ENCODE peak calls at places on chromosomes 6 and 20, in five cellular contexts. Y, W, Q, K and Z are unnamed samples.

GRCh38 chr6:138291849-138292181 is 73.5 kb upstream of the PBOV1 start:
- DNase-seq in W (no peak), K (no peak), Y (no peak), Q (no peak), Z (no peak)

GRCh38 chr6:166381733-166382499 is 824 bp downstream of the MPC1 start:
- DNase-seq in K (no peak), Y (peak; percentile 19), Q (peak; percentile 58), W (peak; percentile 46), Z (peak; percentile 69)

GRCh38 chr20:17381701-17382100 is 149.5 kb downstream of the BFSP1 start:
- DNase-seq in W (no peak), Y (no peak), K (no peak), Q (no peak), Z (no peak)

GRCh38 chr20:23441850-23442313 is 2.4 kb downstream of the CSTL1 start:
- DNase-seq in W (peak; percentile 72), K (no peak), Y (peak; percentile 32), Q (peak; percentile 15), Z (peak; percentile 74)

GRCh38 chr20:63775096-63775978 is 35.8 kb downstream of the SLC2A4RG start:
- DNase-seq in Y (peak; percentile 12), Q (no peak), K (no peak), W (peak; percentile 19), Z (peak; percentile 88)

GRCh38 chr6:56683882-56684281 is 41.2 kb upstream of the DST start:
- DNase-seq in Y (peak; percentile 90), K (no peak), W (peak; percentile 93), Q (no peak), Z (no peak)

GRCh38 chr20:35648836-35649235 is 15.9 kb downstream of the CPNE1 start:
- DNase-seq in Q (no peak), K (no peak), W (peak; percentile 20), Y (no peak), Z (no peak)

GRCh38 chr6:113821445-113821844 is 35.7 kb upstream of the MARCKS start:
- DNase-seq in K (no peak), Y (no peak), W (no peak), Q (no peak), Z (no peak)

GRCh38 chr6:140485740-140486467 is 1111.5 kb upstream of the CITED2 start:
- DNase-seq in Y (peak; percentile 95), W (peak; percentile 95), K (no peak), Q (no peak), Z (no peak)

GRCh38 chr6:150687508-150687907 is 87.8 kb downstream of the PLEKHG1 start:
- DNase-seq in K (no peak), Q (no peak), W (no peak), Y (no peak), Z (no peak)

GRCh38 chr20:48845721-48846306 is 18.0 kb upstream of the PREX1 start:
- DNase-seq in Y (peak; percentile 54), Q (no peak), W (peak; percentile 28), K (no peak), Z (no peak)

GRCh38 chr6:166365806-166366205 is 16.9 kb downstream of the MPC1 start:
- DNase-seq in Y (peak; percentile 44), K (no peak), Q (no peak), W (peak; percentile 43), Z (no peak)

GRCh38 chr20:23629017-23629541 is 8.7 kb downstream of the CST3 start:
- DNase-seq in K (peak; percentile 46), Q (no peak), Y (peak; percentile 75), W (peak; percentile 69), Z (no peak)

GRCh38 chr20:9220874-9221547 is 152.1 kb downstream of the PLCB4 start:
- DNase-seq in Y (peak; percentile 94), Q (no peak), W (peak; percentile 84), K (no peak), Z (no peak)

GRCh38 chr20:44151621-44152416 is 35.2 kb downstream of the JPH2 start:
- DNase-seq in Y (peak; percentile 64), Q (no peak), W (no peak), K (no peak), Z (no peak)

GRCh38 chr6:83343121-83343520 is 87.7 kb downstream of the ME1 start:
- DNase-seq in K (no peak), Y (no peak), Q (no peak), W (no peak), Z (no peak)

GRCh38 chr6:144178323-144178722 is 28.0 kb downstream of the STX11 start:
- DNase-seq in Y (no peak), W (no peak), Q (no peak), K (no peak), Z (no peak)

GRCh38 chr6:123415844-123416468 is 220.8 kb downstream of the TRDN start:
- DNase-seq in W (peak; percentile 37), K (no peak), Y (peak; percentile 27), Q (peak; percentile 12), Z (peak; percentile 59)

GRCh38 chr6:156502969-156503504 is 274.1 kb upstream of the ARID1B start:
- DNase-seq in Y (no peak), W (no peak), K (no peak), Q (no peak), Z (no peak)

GRCh38 chr6:49497308-49497707 is 2.4 kb upstream of the GLYATL3 start:
- DNase-seq in Y (no peak), K (no peak), W (no peak), Q (no peak), Z (no peak)

GRCh38 chr6:129215246-129215645 is 332.3 kb downstream of the LAMA2 start:
- DNase-seq in K (no peak), Y (no peak), Q (no peak), W (no peak), Z (no peak)

GRCh38 chr6:36858407-36858981 is 16.1 kb downstream of the PPIL1 start:
- DNase-seq in Y (peak; percentile 80), W (peak; percentile 77), K (no peak), Q (no peak), Z (no peak)

GRCh38 chr20:18055261-18055660 is 2.5 kb downstream of the OVOL2 start:
- DNase-seq in K (no peak), W (no peak), Q (no peak), Y (no peak), Z (no peak)

GRCh38 chr6:82971877-82972460 is 93.7 kb downstream of the UBE3D start:
- DNase-seq in Y (no peak), W (no peak), K (no peak), Q (no peak), Z (no peak)

GRCh38 chr6:48891308-48891707 is 571.7 kb downstream of the MMUT start:
- DNase-seq in K (no peak), Y (no peak), W (no peak), Q (no peak), Z (no peak)

GRCh38 chr6:149961728-149962425 is 1.9 kb upstream of the ULBP1 start:
- DNase-seq in W (no peak), K (no peak), Q (peak; percentile 47), Y (no peak), Z (peak; percentile 40)

GRCh38 chr6:5425267-5425666 is 164.0 kb downstream of the FARS2 start:
- DNase-seq in K (no peak), Y (no peak), Q (no peak), W (peak; percentile 91), Z (no peak)

GRCh38 chr6:13305256-13305650 is 23.1 kb downstream of the TBC1D7 start:
- DNase-seq in W (no peak), Q (no peak), K (no peak), Y (no peak), Z (no peak)

GRCh38 chr6:25404693-25405169 is 125.6 kb downstream of the CARMIL1 start:
- DNase-seq in K (no peak), W (no peak), Q (peak; percentile 31), Y (no peak), Z (no peak)

GRCh38 chr6:167549187-167549586 is 224.3 kb downstream of the TTLL2 start:
- DNase-seq in Y (no peak), K (peak; percentile 78), W (no peak), Q (no peak), Z (no peak)

GRCh38 chr6:116389357-116389756 is 18.6 kb downstream of the DSE start:
- DNase-seq in Y (peak; percentile 41), Q (no peak), K (no peak), W (no peak), Z (no peak)

GRCh38 chr20:35030136-35030535 is 62.5 kb downstream of the TRPC4AP start:
- DNase-seq in Q (no peak), Y (no peak), W (no peak), K (no peak), Z (no peak)

GRCh38 chr20:1800777-1801176 is 94.4 kb upstream of the SIRPA start:
- DNase-seq in Y (peak; percentile 36), K (no peak), Q (no peak), W (peak; percentile 56), Z (no peak)

DNA sequence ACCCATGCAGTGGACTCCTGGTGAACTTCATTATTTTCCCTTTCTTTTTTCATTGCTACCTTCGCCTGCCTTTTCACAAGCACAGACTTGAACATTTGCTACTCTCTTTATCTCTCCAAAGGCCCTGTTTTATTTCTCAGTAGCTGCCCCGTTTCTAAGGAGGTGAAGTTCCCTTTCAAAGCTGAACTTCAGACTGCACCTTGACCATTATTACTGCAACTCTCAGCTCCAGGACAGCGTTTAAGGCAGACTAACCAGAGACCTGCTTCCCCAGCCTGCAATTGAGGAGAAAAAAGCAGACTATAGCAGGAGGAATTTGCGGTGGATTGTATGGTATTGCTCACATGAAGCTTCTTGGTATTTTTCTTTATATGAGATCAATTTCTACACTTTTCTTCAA is 460.7 kb downstream of the CBLN4 start:
- DNase-seq in Y (no peak), K (no peak), Q (no peak), W (no peak), Z (no peak)
- H3K9me3 ChIP-seq in Y (no peaks in the 10 kb centered on the region), K (no peaks in the 10 kb centered on the region), Q (no peaks in the 10 kb centered on the region), W (peaks cover 16% of the 10 kb centered on the region), Z (no peaks in the 10 kb centered on the region)

GRCh38 chr6:135196739-135197510 is 15.8 kb downstream of the MYB start:
- DNase-seq in Q (no peak), W (no peak), K (no peak), Y (no peak), Z (no peak)

GRCh38 chr6:135192256-135193174 is 11.4 kb downstream of the MYB start:
- DNase-seq in W (no peak), Q (no peak), Y (no peak), K (no peak), Z (no peak)

GRCh38 chr6:135195045-135195444 is 13.9 kb downstream of the MYB start:
- DNase-seq in K (no peak), Q (no peak), Y (no peak), W (no peak), Z (no peak)

GRCh38 chr6:135193221-135193620 is 12.1 kb downstream of the MYB start:
- DNase-seq in Q (no peak), Y (no peak), K (no peak), W (no peak), Z (no peak)

DNA sequence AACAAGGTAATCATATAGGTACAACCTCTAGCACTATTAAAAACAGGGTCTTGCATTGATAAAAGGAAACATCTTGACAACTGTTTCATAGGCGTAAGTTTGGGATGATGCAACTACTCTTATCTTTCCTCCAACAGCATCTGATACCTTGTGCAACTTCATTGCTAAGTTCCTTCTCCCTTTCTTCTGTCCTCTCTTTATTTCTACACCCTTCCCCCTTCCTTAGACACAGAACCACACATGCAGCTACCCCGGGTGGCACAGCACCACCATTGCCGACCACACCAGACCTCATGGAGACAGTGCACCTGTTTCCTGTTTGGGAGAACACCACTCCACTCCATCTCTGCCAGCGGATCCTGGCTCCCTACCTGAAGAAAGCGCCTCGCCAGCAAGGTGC is 14.4 kb downstream of the MYB start:
- DNase-seq in Q (no peak), Y (no peak), K (no peak), W (no peak), Z (no peak)
- H3K4me3 ChIP-seq in Q (no peak overlapping the region), Y (no peak overlapping the region), K (no peak overlapping the region), W (no peak overlapping the region), Z (no peak overlapping the region)

GRCh38 chr20:57661201-57662027 is 41.2 kb upstream of the ZBP1 start:
- DNase-seq in Q (no peak), Y (no peak), K (peak; percentile 10), W (no peak), Z (peak; percentile 0)
- H3K36me3 ChIP-seq in Q (no peaks in the 10 kb centered on the region), Y (no peaks in the 10 kb centered on the region), K (peaks cover 21% of the 10 kb centered on the region), W (peaks cover 13% of the 10 kb centered on the region), Z (peaks cover 4% of the 10 kb centered on the region)

GRCh38 chr6:165159459-165159858 is 149.9 kb downstream of the C6orf118 start:
- DNase-seq in Y (no peak), K (no peak), Q (no peak), W (no peak), Z (no peak)
- H3K9me3 ChIP-seq in Y (peaks cover under 1% of the 10 kb centered on the region), K (no peaks in the 10 kb centered on the region), Q (no peaks in the 10 kb centered on the region), W (peaks cover 13% of the 10 kb centered on the region), Z (no peaks in the 10 kb centered on the region)